ENCODE peak calls at places on chromosomes 3 and 15, in eight cellular contexts. One of them, this sample, is unnamed.
A peak's percentile ranks its signal among the peaks of the same experiment; 100 is the strongest.

GRCh38 chr3:64240445-64240844 is 15.2 kb upstream of the PRICKLE2 start:
- DNase-seq in breast epithelium: no peak
- DNase-seq in SJCRH30: no peak
- DNase-seq in DND-41: no peak
- DNase-seq in NT2/D1: no peak
- DNase-seq in fibroblast of mammary gland: peak; percentile 29
- DNase-seq in tibial artery: no peak
- DNase-seq in fibroblast of the aortic adventitia: no peak
- DNase-seq in this sample: peak; percentile 67

GRCh38 chr15:76391847-76392246 is 55.3 kb downstream of the ISL2 start:
- DNase-seq in breast epithelium: no peak
- DNase-seq in SJCRH30: no peak
- DNase-seq in DND-41: no peak
- DNase-seq in NT2/D1: no peak
- DNase-seq in fibroblast of mammary gland: peak; percentile 13
- DNase-seq in tibial artery: no peak
- DNase-seq in fibroblast of the aortic adventitia: peak; percentile 9
- DNase-seq in this sample: no peak

GRCh38 chr3:29764603-29765254 is 483.9 kb downstream of the RBMS3 start:
- DNase-seq in breast epithelium: no peak
- DNase-seq in SJCRH30: peak; percentile 52
- DNase-seq in DND-41: no peak
- DNase-seq in NT2/D1: no peak
- DNase-seq in fibroblast of mammary gland: peak; percentile 95
- DNase-seq in tibial artery: no peak
- DNase-seq in fibroblast of the aortic adventitia: peak; percentile 96
- DNase-seq in this sample: peak; percentile 88

GRCh38 chr3:71949403-71949802 is 164.5 kb upstream of the PROK2 start:
- DNase-seq in breast epithelium: no peak
- DNase-seq in SJCRH30: no peak
- DNase-seq in DND-41: no peak
- DNase-seq in NT2/D1: no peak
- DNase-seq in fibroblast of mammary gland: peak; percentile 40
- DNase-seq in tibial artery: no peak
- DNase-seq in fibroblast of the aortic adventitia: no peak
- DNase-seq in this sample: no peak

GRCh38 chr3:40780341-40780800 is 255.6 kb downstream of the ZNF621 start:
- DNase-seq in breast epithelium: peak; percentile 94
- DNase-seq in SJCRH30: peak; percentile 91
- DNase-seq in DND-41: no peak
- DNase-seq in NT2/D1: no peak
- DNase-seq in fibroblast of mammary gland: peak; percentile 30
- DNase-seq in tibial artery: peak; percentile 91
- DNase-seq in fibroblast of the aortic adventitia: no peak
- DNase-seq in this sample: no peak

GRCh38 chr3:36701903-36702374 is 62.4 kb downstream of the DCLK3 start:
- DNase-seq in breast epithelium: no peak
- DNase-seq in SJCRH30: no peak
- DNase-seq in DND-41: no peak
- DNase-seq in NT2/D1: no peak
- DNase-seq in fibroblast of mammary gland: peak; percentile 98
- DNase-seq in tibial artery: no peak
- DNase-seq in fibroblast of the aortic adventitia: peak; percentile 95
- DNase-seq in this sample: peak; percentile 93

GRCh38 chr3:154933581-154933980 is 146.5 kb upstream of the MME start:
- DNase-seq in breast epithelium: no peak
- DNase-seq in SJCRH30: no peak
- DNase-seq in DND-41: no peak
- DNase-seq in NT2/D1: no peak
- DNase-seq in fibroblast of mammary gland: no peak
- DNase-seq in tibial artery: no peak
- DNase-seq in fibroblast of the aortic adventitia: no peak
- DNase-seq in this sample: no peak

GRCh38 chr3:45881031-45882022 is 5.0 kb upstream of the CCR9 start:
- DNase-seq in breast epithelium: no peak
- DNase-seq in SJCRH30: no peak
- DNase-seq in DND-41: peak; percentile 22
- DNase-seq in NT2/D1: no peak
- DNase-seq in fibroblast of mammary gland: peak; percentile 40
- DNase-seq in tibial artery: no peak
- DNase-seq in fibroblast of the aortic adventitia: peak; percentile 14
- DNase-seq in this sample: no peak

GRCh38 chr15:85421116-85421925 is 40.9 kb downstream of the AKAP13 start:
- DNase-seq in breast epithelium: no peak
- DNase-seq in SJCRH30: no peak
- DNase-seq in DND-41: no peak
- DNase-seq in NT2/D1: no peak
- DNase-seq in fibroblast of mammary gland: no peak
- DNase-seq in tibial artery: no peak
- DNase-seq in fibroblast of the aortic adventitia: peak; percentile 57
- DNase-seq in this sample: peak; percentile 43

GRCh38 chr3:111796566-111796965 is 62.5 kb upstream of the PHLDB2 start:
- DNase-seq in breast epithelium: no peak
- DNase-seq in SJCRH30: no peak
- DNase-seq in DND-41: no peak
- DNase-seq in NT2/D1: no peak
- DNase-seq in fibroblast of mammary gland: no peak
- DNase-seq in tibial artery: no peak
- DNase-seq in fibroblast of the aortic adventitia: no peak
- DNase-seq in this sample: no peak

GRCh38 chr3:104437891-104438290 is 928.8 kb upstream of the ALCAM start:
- DNase-seq in breast epithelium: no peak
- DNase-seq in SJCRH30: peak; percentile 54
- DNase-seq in DND-41: no peak
- DNase-seq in NT2/D1: peak; percentile 8
- DNase-seq in fibroblast of mammary gland: peak; percentile 51
- DNase-seq in tibial artery: no peak
- DNase-seq in fibroblast of the aortic adventitia: peak; percentile 74
- DNase-seq in this sample: peak; percentile 88

GRCh38 chr15:49848824-49849209 is 228.0 kb downstream of the DTWD1 start:
- DNase-seq in breast epithelium: no peak
- DNase-seq in SJCRH30: no peak
- DNase-seq in DND-41: no peak
- DNase-seq in NT2/D1: no peak
- DNase-seq in fibroblast of mammary gland: peak; percentile 69
- DNase-seq in tibial artery: no peak
- DNase-seq in fibroblast of the aortic adventitia: peak; percentile 78
- DNase-seq in this sample: no peak

GRCh38 chr3:20054549-20054987 is 14.3 kb downstream of the KAT2B start:
- DNase-seq in breast epithelium: peak; percentile 80
- DNase-seq in SJCRH30: no peak
- DNase-seq in DND-41: peak; percentile 46
- DNase-seq in NT2/D1: no peak
- DNase-seq in fibroblast of mammary gland: peak; percentile 96
- DNase-seq in tibial artery: no peak
- DNase-seq in fibroblast of the aortic adventitia: peak; percentile 79
- DNase-seq in this sample: peak; percentile 77

GRCh38 chr3:171194965-171195364 is 168.4 kb upstream of the SLC2A2 start:
- DNase-seq in breast epithelium: no peak
- DNase-seq in SJCRH30: no peak
- DNase-seq in DND-41: no peak
- DNase-seq in NT2/D1: no peak
- DNase-seq in fibroblast of mammary gland: no peak
- DNase-seq in tibial artery: no peak
- DNase-seq in fibroblast of the aortic adventitia: no peak
- DNase-seq in this sample: no peak

GRCh38 chr15:74185949-74186348 is 12.4 kb downstream of the ISLR start:
- DNase-seq in breast epithelium: no peak
- DNase-seq in SJCRH30: no peak
- DNase-seq in DND-41: no peak
- DNase-seq in NT2/D1: no peak
- DNase-seq in fibroblast of mammary gland: no peak
- DNase-seq in tibial artery: no peak
- DNase-seq in fibroblast of the aortic adventitia: no peak
- DNase-seq in this sample: no peak

GRCh38 chr3:133457465-133458067 is 57.7 kb downstream of the BFSP2 start:
- DNase-seq in breast epithelium: no peak
- DNase-seq in SJCRH30: no peak
- DNase-seq in DND-41: no peak
- DNase-seq in NT2/D1: no peak
- DNase-seq in fibroblast of mammary gland: peak; percentile 30
- DNase-seq in tibial artery: no peak
- DNase-seq in fibroblast of the aortic adventitia: no peak
- DNase-seq in this sample: no peak

GRCh38 chr3:57179580-57180410 is 14.6 kb upstream of the IL17RD start:
- DNase-seq in breast epithelium: no peak
- DNase-seq in SJCRH30: no peak
- DNase-seq in DND-41: no peak
- DNase-seq in NT2/D1: no peak
- DNase-seq in fibroblast of mammary gland: peak; percentile 45
- DNase-seq in tibial artery: no peak
- DNase-seq in fibroblast of the aortic adventitia: peak; percentile 42
- DNase-seq in this sample: no peak

GRCh38 chr15:52789008-52789600 is 1.0 kb downstream of the ONECUT1 start:
- DNase-seq in breast epithelium: no peak
- DNase-seq in SJCRH30: no peak
- DNase-seq in DND-41: no peak
- DNase-seq in NT2/D1: no peak
- DNase-seq in fibroblast of mammary gland: no peak
- DNase-seq in tibial artery: no peak
- DNase-seq in fibroblast of the aortic adventitia: no peak
- DNase-seq in this sample: no peak

GRCh38 chr3:177522051-177522450 is 324.8 kb upstream of the TBL1XR1 start:
- DNase-seq in breast epithelium: no peak
- DNase-seq in SJCRH30: no peak
- DNase-seq in DND-41: no peak
- DNase-seq in NT2/D1: no peak
- DNase-seq in fibroblast of mammary gland: peak; percentile 62
- DNase-seq in tibial artery: no peak
- DNase-seq in fibroblast of the aortic adventitia: no peak
- DNase-seq in this sample: no peak

GRCh38 chr3:184546252-184546651 is 15.3 kb upstream of the EPHB3 start:
- DNase-seq in breast epithelium: no peak
- DNase-seq in SJCRH30: no peak
- DNase-seq in DND-41: no peak
- DNase-seq in NT2/D1: no peak
- DNase-seq in fibroblast of mammary gland: no peak
- DNase-seq in tibial artery: peak; percentile 64
- DNase-seq in fibroblast of the aortic adventitia: no peak
- DNase-seq in this sample: no peak

GRCh38 chr3:114418107-114418506 is 124.3 kb downstream of the TIGIT start:
- DNase-seq in breast epithelium: no peak
- DNase-seq in SJCRH30: no peak
- DNase-seq in DND-41: no peak
- DNase-seq in NT2/D1: no peak
- DNase-seq in fibroblast of mammary gland: peak; percentile 72
- DNase-seq in tibial artery: no peak
- DNase-seq in fibroblast of the aortic adventitia: no peak
- DNase-seq in this sample: no peak

GRCh38 chr15:99632521-99632920 is 66.7 kb downstream of the MEF2A start:
- DNase-seq in breast epithelium: no peak
- DNase-seq in SJCRH30: no peak
- DNase-seq in DND-41: no peak
- DNase-seq in NT2/D1: no peak
- DNase-seq in fibroblast of mammary gland: no peak
- DNase-seq in tibial artery: no peak
- DNase-seq in fibroblast of the aortic adventitia: no peak
- DNase-seq in this sample: no peak

GRCh38 chr15:99630607-99631131 is 64.9 kb downstream of the MEF2A start:
- DNase-seq in breast epithelium: no peak
- DNase-seq in SJCRH30: no peak
- DNase-seq in DND-41: no peak
- DNase-seq in NT2/D1: no peak
- DNase-seq in fibroblast of mammary gland: no peak
- DNase-seq in tibial artery: no peak
- DNase-seq in fibroblast of the aortic adventitia: no peak
- DNase-seq in this sample: no peak

GRCh38 chr15:99628374-99629001 is 62.7 kb downstream of the MEF2A start:
- DNase-seq in breast epithelium: no peak
- DNase-seq in SJCRH30: no peak
- DNase-seq in DND-41: no peak
- DNase-seq in NT2/D1: no peak
- DNase-seq in fibroblast of mammary gland: no peak
- DNase-seq in tibial artery: no peak
- DNase-seq in fibroblast of the aortic adventitia: no peak
- DNase-seq in this sample: no peak

GRCh38 chr15:99633655-99634054 is 67.9 kb downstream of the MEF2A start:
- DNase-seq in breast epithelium: no peak
- DNase-seq in SJCRH30: no peak
- DNase-seq in DND-41: no peak
- DNase-seq in NT2/D1: no peak
- DNase-seq in fibroblast of mammary gland: no peak
- DNase-seq in tibial artery: no peak
- DNase-seq in fibroblast of the aortic adventitia: no peak
- DNase-seq in this sample: no peak

DNA sequence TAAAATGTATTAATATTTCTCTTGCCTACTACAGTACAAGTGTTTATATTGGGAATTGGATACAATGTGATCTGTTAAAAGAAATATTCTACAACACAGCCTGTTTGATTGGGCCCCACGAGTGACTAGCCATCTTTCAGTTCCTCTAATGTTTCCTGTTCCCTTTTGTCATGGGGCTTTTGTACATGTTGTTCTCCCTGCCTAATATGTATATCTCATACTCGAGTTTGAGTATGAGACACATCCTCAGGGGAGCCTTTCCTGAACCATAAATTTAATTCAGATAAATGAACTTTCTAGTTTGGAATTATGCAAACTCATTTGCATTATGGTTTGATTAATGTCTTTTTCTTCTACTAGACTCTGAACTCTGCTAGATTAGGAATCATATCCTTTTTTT is 65.5 kb downstream of the MEF2A start:
- DNase-seq in breast epithelium: no peak
- DNase-seq in SJCRH30: no peak
- DNase-seq in DND-41: no peak
- DNase-seq in NT2/D1: no peak
- DNase-seq in fibroblast of mammary gland: peak; percentile 31
- DNase-seq in tibial artery: no peak
- DNase-seq in fibroblast of the aortic adventitia: no peak
- DNase-seq in this sample: no peak
- H3K4me3 ChIP-seq in breast epithelium: no peak overlapping the region
- H3K4me3 ChIP-seq in SJCRH30: no peak overlapping the region
- H3K4me3 ChIP-seq in DND-41: no peak overlapping the region
- H3K4me3 ChIP-seq in NT2/D1: no peak overlapping the region
- H3K4me3 ChIP-seq in fibroblast of mammary gland: no peak overlapping the region
- H3K4me3 ChIP-seq in tibial artery: no peak overlapping the region
- H3K4me3 ChIP-seq in fibroblast of the aortic adventitia: no peak overlapping the region
- H3K4me3 ChIP-seq in this sample: no peak overlapping the region

GRCh38 chr3:195073866-195074860 is 196.8 kb downstream of the XXYLT1 start:
- DNase-seq in breast epithelium: no peak
- DNase-seq in SJCRH30: no peak
- DNase-seq in DND-41: no peak
- DNase-seq in NT2/D1: no peak
- DNase-seq in fibroblast of mammary gland: no peak
- DNase-seq in tibial artery: peak; percentile 45
- DNase-seq in fibroblast of the aortic adventitia: no peak
- DNase-seq in this sample: no peak
- H3K4me3 ChIP-seq in breast epithelium: no peak overlapping the region
- H3K4me3 ChIP-seq in SJCRH30: no peak overlapping the region
- H3K4me3 ChIP-seq in DND-41: no peak overlapping the region
- H3K4me3 ChIP-seq in NT2/D1: no peak overlapping the region
- H3K4me3 ChIP-seq in fibroblast of mammary gland: no peak overlapping the region
- H3K4me3 ChIP-seq in tibial artery: no peak overlapping the region
- H3K4me3 ChIP-seq in fibroblast of the aortic adventitia: no peak overlapping the region
- H3K4me3 ChIP-seq in this sample: no peak overlapping the region

GRCh38 chr3:14455571-14456317 is 53.3 kb downstream of the SLC6A6 start:
- DNase-seq in breast epithelium: peak; percentile 68
- DNase-seq in SJCRH30: no peak
- DNase-seq in DND-41: no peak
- DNase-seq in NT2/D1: no peak
- DNase-seq in fibroblast of mammary gland: no peak
- DNase-seq in tibial artery: no peak
- DNase-seq in fibroblast of the aortic adventitia: peak; percentile 23
- DNase-seq in this sample: no peak
- H3K4me3 ChIP-seq in breast epithelium: no peak overlapping the region
- H3K4me3 ChIP-seq in SJCRH30: no peak overlapping the region
- H3K4me3 ChIP-seq in DND-41: no peak overlapping the region
- H3K4me3 ChIP-seq in NT2/D1: no peak overlapping the region
- H3K4me3 ChIP-seq in fibroblast of mammary gland: no peak overlapping the region
- H3K4me3 ChIP-seq in tibial artery: no peak overlapping the region
- H3K4me3 ChIP-seq in fibroblast of the aortic adventitia: no peak overlapping the region
- H3K4me3 ChIP-seq in this sample: no peak overlapping the region

GRCh38 chr3:128492353-128493220 is at the start of gene GATA2:
- DNase-seq in breast epithelium: no peak
- DNase-seq in SJCRH30: no peak
- DNase-seq in DND-41: no peak
- DNase-seq in NT2/D1: no peak
- DNase-seq in fibroblast of mammary gland: no peak
- DNase-seq in tibial artery: peak; percentile 63
- DNase-seq in fibroblast of the aortic adventitia: no peak
- DNase-seq in this sample: no peak
- H3K4me3 ChIP-seq in breast epithelium: peak within 1 kb of the TSS; percentile 14
- H3K4me3 ChIP-seq in SJCRH30: no peak within 1 kb of the TSS
- H3K4me3 ChIP-seq in DND-41: no peak within 1 kb of the TSS
- H3K4me3 ChIP-seq in NT2/D1: peak within 1 kb of the TSS; percentile 39
- H3K4me3 ChIP-seq in fibroblast of mammary gland: no peak within 1 kb of the TSS
- H3K4me3 ChIP-seq in tibial artery: no peak within 1 kb of the TSS
- H3K4me3 ChIP-seq in fibroblast of the aortic adventitia: no peak within 1 kb of the TSS
- H3K4me3 ChIP-seq in this sample: no peak within 1 kb of the TSS